ENCODE peak calls at places on chromosomes 1 and 21, in ten cellular contexts. B is cardiac muscle cell, W is bronchial epithelial cell, R is astrocyte of the spinal cord, G is pancreas, A is heart left ventricle, Z is Peyer's patch, I is natural killer cell, P is GM12865, O is RWPE1. M is an unnamed sample.

GRCh38 chr1:38111589-38111988 is 65.0 kb upstream of the POU3F1 start:
- DNase-seq in B (no peak), W (no peak), R (no peak), G (no peak), A (no peak), Z (no peak), I (no peak), P (no peak), O (no peak), M (no peak)

GRCh38 chr21:42863504-42863870 is 15.9 kb downstream of the WDR4 start:
- DNase-seq in B (no peak), W (no peak), R (no peak), G (no peak), A (no peak), Z (no peak), I (no peak), P (no peak), O (no peak), M (no peak)

GRCh38 chr1:215023151-215023832 is 59.2 kb upstream of the KCNK2 start:
- DNase-seq in B (peak; percentile 68), W (no peak), R (no peak), G (no peak), A (no peak), Z (no peak), I (no peak), P (no peak), O (no peak), M (no peak)

GRCh38 chr1:80594013-80594412 is 1206.7 kb upstream of the ADGRL2 start:
- DNase-seq in B (no peak), W (peak; percentile 18), R (no peak), G (no peak), A (no peak), Z (no peak), I (no peak), P (no peak), O (no peak), M (no peak)

GRCh38 chr1:150281221-150281757 is 1.1 kb upstream of the CIART start:
- DNase-seq in B (peak; percentile 78), W (peak; percentile 58), R (peak; percentile 73), G (peak; percentile 72), A (peak; percentile 75), Z (peak; percentile 88), I (no peak), P (peak; percentile 72), O (peak; percentile 56), M (peak; percentile 62)

GRCh38 chr1:100847481-100847880 is 47.2 kb downstream of the EXTL2 start:
- DNase-seq in B (peak; percentile 50), W (no peak), R (peak; percentile 59), G (no peak), A (no peak), Z (no peak), I (no peak), P (no peak), O (no peak), M (no peak)

GRCh38 chr21:29904359-29905282 is 35.2 kb downstream of the GRIK1 start:
- DNase-seq in B (no peak), W (peak; percentile 68), R (peak; percentile 50), G (no peak), A (no peak), Z (no peak), I (no peak), P (peak; percentile 26), O (peak; percentile 12), M (no peak)

GRCh38 chr1:230842801-230843200 is 25.5 kb downstream of the C1orf198 start:
- DNase-seq in B (no peak), W (no peak), R (no peak), G (no peak), A (peak; percentile 78), Z (no peak), I (no peak), P (no peak), O (no peak), M (no peak)

GRCh38 chr1:8902765-8903164 is 24.3 kb upstream of the ENO1 start:
- DNase-seq in B (peak; percentile 47), W (peak; percentile 41), R (peak; percentile 28), G (no peak), A (no peak), Z (no peak), I (no peak), P (no peak), O (no peak), M (peak; percentile 71)

GRCh38 chr1:11042995-11043874 is 3.8 kb downstream of the MASP2 start:
- DNase-seq in B (no peak), W (no peak), R (no peak), G (no peak), A (no peak), Z (no peak), I (no peak), P (no peak), O (no peak), M (no peak)

GRCh38 chr1:226407497-226408284 is at the start of gene PARP1:
- DNase-seq in B (peak; percentile 94), W (peak; percentile 69), R (peak; percentile 77), G (peak; percentile 94), A (peak; percentile 89), Z (peak; percentile 95), I (peak; percentile 88), P (peak; percentile 96), O (peak; percentile 97), M (peak; percentile 78)
- TF ChIP-seq CTCF in B (peak; percentile 40), W (peak; percentile 36), R (peak; percentile 36), G (peak; percentile 76), A (peak; percentile 54), Z (peak; percentile 91), I (peak; percentile 79), P (peak; percentile 66), O (peak; percentile 89), M (peak; percentile 96)

DNA sequence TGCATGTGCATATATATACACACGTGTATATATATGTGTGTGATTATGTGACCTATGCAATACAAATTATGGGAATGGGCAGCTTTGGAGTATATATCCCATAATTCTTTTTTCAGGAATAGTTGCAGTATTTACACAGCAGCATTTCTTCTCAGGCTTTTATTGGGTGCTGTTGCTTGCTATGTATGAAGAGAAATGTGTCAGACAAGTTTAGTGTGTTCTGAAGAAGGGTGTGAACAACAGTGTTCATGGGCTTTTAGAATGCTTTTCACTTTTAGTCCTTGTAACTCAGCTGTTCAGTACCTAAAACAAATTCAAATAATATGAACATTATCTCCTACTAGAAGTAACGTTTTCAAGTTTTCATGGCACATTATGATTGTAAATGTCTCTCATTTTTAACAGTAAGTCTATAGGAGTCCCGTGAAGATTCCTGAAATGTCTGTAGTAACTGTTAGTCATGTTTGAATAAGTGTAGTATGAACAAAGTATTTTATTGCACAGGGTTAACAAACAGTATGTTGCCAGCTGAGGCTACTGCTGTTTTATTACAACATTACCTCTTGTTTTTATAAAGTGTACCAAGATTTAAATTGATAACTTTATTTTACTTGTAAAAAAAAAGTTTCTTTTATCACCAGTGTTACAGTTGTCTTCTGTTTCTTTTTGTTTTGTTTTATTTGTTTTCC is 42.5 kb downstream of the TMED5 start:
- DNase-seq in B (no peak), W (no peak), R (no peak), G (no peak), A (no peak), Z (no peak), I (no peak), P (no peak), O (no peak), M (no peak)
- TF ChIP-seq CTCF in B (no peak), W (no peak), R (no peak), G (no peak), A (no peak), Z (no peak), I (no peak), P (no peak), O (no peak), M (no peak)

DNA sequence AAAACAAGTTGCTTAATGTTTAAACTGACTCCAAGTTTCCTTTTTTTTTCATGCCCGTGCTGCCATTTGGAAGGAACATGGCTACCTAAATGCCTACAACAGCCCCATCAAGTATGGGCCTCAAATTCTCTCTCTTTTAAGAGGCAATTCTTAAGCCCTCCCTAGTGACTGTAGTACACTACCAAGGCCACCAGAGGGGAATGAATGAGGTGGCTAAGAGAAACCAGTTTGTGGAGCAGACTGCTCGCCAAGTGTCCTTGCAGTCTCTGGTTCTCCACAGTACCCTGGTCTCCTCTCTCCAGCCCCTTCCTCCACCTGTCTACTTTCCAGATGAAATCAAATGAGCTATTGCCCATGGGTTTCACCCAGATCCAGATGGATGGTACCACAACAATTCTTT is 1809.6 kb downstream of the BRINP3 start:
- DNase-seq in B (no peak), W (no peak), R (no peak), G (no peak), A (no peak), Z (no peak), I (no peak), P (peak; percentile 27), O (peak; percentile 10), M (no peak)
- TF ChIP-seq CTCF in B (no peak), W (peak; percentile 9), R (no peak), G (no peak), A (no peak), Z (no peak), I (no peak), P (no peak), O (no peak), M (no peak)

GRCh38 chr1:40167317-40167716 is 6.1 kb downstream of the RLF start:
- DNase-seq in B (no peak), W (no peak), R (no peak), G (no peak), A (no peak), Z (no peak), I (no peak), P (no peak), O (no peak), M (no peak)
- TF ChIP-seq CTCF in B (no peak), W (no peak), R (no peak), G (no peak), A (no peak), Z (no peak), I (no peak), P (no peak), O (no peak), M (no peak)

M was measured in HFFc6.